ENCODE peak calls at places on chromosomes 7 and 10, in seven cellular contexts. One of them, this sample, is unnamed.
A peak's percentile ranks its signal among the peaks of the same experiment; 100 is the strongest.

GRCh38 chr10:6924166-6924565 is 344.1 kb upstream of the PRKCQ start:
- DNase-seq in fibroblast of mammary gland: peak; percentile 41
- DNase-seq in GM10248: no peak
- DNase-seq in psoas muscle: no peak
- DNase-seq in K562: no peak
- DNase-seq in heart left ventricle: no peak
- DNase-seq in stomach: no peak
- DNase-seq in this sample: no peak

GRCh38 chr7:151429555-151430331 is 10.2 kb downstream of the CRYGN start:
- DNase-seq in K562: no peak
- DNase-seq in heart left ventricle: no peak
- DNase-seq in fibroblast of mammary gland: peak; percentile 41
- DNase-seq in GM10248: peak; percentile 60
- DNase-seq in psoas muscle: no peak
- DNase-seq in stomach: peak; percentile 63
- DNase-seq in this sample: no peak

GRCh38 chr7:126856691-126857291 is 395.9 kb downstream of the GRM8 start:
- DNase-seq in GM10248: peak; percentile 32
- DNase-seq in stomach: no peak
- DNase-seq in psoas muscle: no peak
- DNase-seq in heart left ventricle: no peak
- DNase-seq in fibroblast of mammary gland: peak; percentile 2
- DNase-seq in K562: no peak
- DNase-seq in this sample: peak; percentile 54

GRCh38 chr7:16978358-16979244 is 96.8 kb upstream of the AGR3 start:
- DNase-seq in stomach: no peak
- DNase-seq in GM10248: no peak
- DNase-seq in K562: no peak
- DNase-seq in heart left ventricle: no peak
- DNase-seq in psoas muscle: no peak
- DNase-seq in fibroblast of mammary gland: peak; percentile 89
- DNase-seq in this sample: peak; percentile 65

GRCh38 chr7:37065779-37066271 is 341.5 kb upstream of the AOAH start:
- DNase-seq in fibroblast of mammary gland: peak; percentile 79
- DNase-seq in psoas muscle: no peak
- DNase-seq in stomach: no peak
- DNase-seq in GM10248: no peak
- DNase-seq in heart left ventricle: no peak
- DNase-seq in K562: no peak
- DNase-seq in this sample: peak; percentile 5

GRCh38 chr7:10889266-10889898 is 84.3 kb upstream of the PHF14 start:
- DNase-seq in psoas muscle: no peak
- DNase-seq in stomach: peak; percentile 32
- DNase-seq in heart left ventricle: no peak
- DNase-seq in GM10248: peak; percentile 71
- DNase-seq in fibroblast of mammary gland: peak; percentile 62
- DNase-seq in K562: peak; percentile 64
- DNase-seq in this sample: peak; percentile 76

GRCh38 chr10:2137549-2138174 is 400.3 kb upstream of the ADARB2 start:
- DNase-seq in GM10248: no peak
- DNase-seq in heart left ventricle: no peak
- DNase-seq in psoas muscle: no peak
- DNase-seq in fibroblast of mammary gland: no peak
- DNase-seq in stomach: no peak
- DNase-seq in K562: no peak
- DNase-seq in this sample: no peak

GRCh38 chr7:389911-390601 is 100.1 kb downstream of the FOXL3 start:
- DNase-seq in fibroblast of mammary gland: no peak
- DNase-seq in heart left ventricle: peak; percentile 48
- DNase-seq in psoas muscle: peak; percentile 37
- DNase-seq in K562: no peak
- DNase-seq in stomach: peak; percentile 24
- DNase-seq in GM10248: no peak
- DNase-seq in this sample: no peak

GRCh38 chr7:70647801-70648491 is 484.0 kb upstream of the GALNT17 start:
- DNase-seq in psoas muscle: no peak
- DNase-seq in stomach: peak; percentile 40
- DNase-seq in heart left ventricle: no peak
- DNase-seq in GM10248: peak; percentile 56
- DNase-seq in fibroblast of mammary gland: peak; percentile 64
- DNase-seq in K562: no peak
- DNase-seq in this sample: peak; percentile 29

GRCh38 chr7:101299511-101300464 is 21.8 kb downstream of the IFT22 start:
- DNase-seq in fibroblast of mammary gland: no peak
- DNase-seq in K562: peak; percentile 4
- DNase-seq in heart left ventricle: peak; percentile 53
- DNase-seq in psoas muscle: no peak
- DNase-seq in GM10248: no peak
- DNase-seq in stomach: no peak
- DNase-seq in this sample: no peak

GRCh38 chr10:31274310-31274709 is 44.7 kb upstream of the ZEB1 start:
- DNase-seq in fibroblast of mammary gland: peak; percentile 52
- DNase-seq in GM10248: no peak
- DNase-seq in psoas muscle: no peak
- DNase-seq in heart left ventricle: no peak
- DNase-seq in K562: no peak
- DNase-seq in stomach: no peak
- DNase-seq in this sample: peak; percentile 42

GRCh38 chr7:148110097-148110868 is 480.3 kb upstream of the C7orf33 start:
- DNase-seq in GM10248: no peak
- DNase-seq in K562: no peak
- DNase-seq in heart left ventricle: no peak
- DNase-seq in psoas muscle: no peak
- DNase-seq in fibroblast of mammary gland: no peak
- DNase-seq in stomach: peak; percentile 35
- DNase-seq in this sample: no peak

GRCh38 chr7:931871-932650 is 22.4 kb downstream of the ADAP1 start:
- DNase-seq in K562: no peak
- DNase-seq in psoas muscle: peak; percentile 38
- DNase-seq in GM10248: no peak
- DNase-seq in fibroblast of mammary gland: no peak
- DNase-seq in stomach: no peak
- DNase-seq in heart left ventricle: peak; percentile 31
- DNase-seq in this sample: no peak

GRCh38 chr10:54139819-54140428 is 661.1 kb downstream of the PCDH15 start:
- DNase-seq in stomach: no peak
- DNase-seq in fibroblast of mammary gland: peak; percentile 1
- DNase-seq in K562: no peak
- DNase-seq in heart left ventricle: no peak
- DNase-seq in psoas muscle: no peak
- DNase-seq in GM10248: no peak
- DNase-seq in this sample: no peak

GRCh38 chr10:62839595-62839994 is 23.4 kb upstream of the EGR2 start:
- DNase-seq in fibroblast of mammary gland: no peak
- DNase-seq in GM10248: no peak
- DNase-seq in stomach: no peak
- DNase-seq in heart left ventricle: no peak
- DNase-seq in psoas muscle: no peak
- DNase-seq in K562: no peak
- DNase-seq in this sample: no peak

GRCh38 chr7:80719261-80719660 is 80.8 kb downstream of the CD36 start:
- DNase-seq in stomach: no peak
- DNase-seq in fibroblast of mammary gland: peak; percentile 71
- DNase-seq in GM10248: no peak
- DNase-seq in heart left ventricle: no peak
- DNase-seq in psoas muscle: no peak
- DNase-seq in K562: no peak
- DNase-seq in this sample: peak; percentile 76

GRCh38 chr7:101093907-101094306 is 8.6 kb downstream of the TRIM56 start:
- DNase-seq in heart left ventricle: no peak
- DNase-seq in GM10248: no peak
- DNase-seq in fibroblast of mammary gland: peak; percentile 84
- DNase-seq in stomach: no peak
- DNase-seq in K562: no peak
- DNase-seq in psoas muscle: no peak
- DNase-seq in this sample: peak; percentile 72

GRCh38 chr7:157278791-157279678 is 57.8 kb upstream of the DNAJB6 start:
- DNase-seq in GM10248: peak; percentile 69
- DNase-seq in K562: peak; percentile 77
- DNase-seq in stomach: peak; percentile 64
- DNase-seq in heart left ventricle: peak; percentile 90
- DNase-seq in fibroblast of mammary gland: peak; percentile 48
- DNase-seq in psoas muscle: peak; percentile 89
- DNase-seq in this sample: no peak

GRCh38 chr7:95412075-95412474 is 15.9 kb upstream of the PON3 start:
- DNase-seq in GM10248: no peak
- DNase-seq in heart left ventricle: no peak
- DNase-seq in psoas muscle: no peak
- DNase-seq in stomach: no peak
- DNase-seq in K562: no peak
- DNase-seq in fibroblast of mammary gland: no peak
- DNase-seq in this sample: no peak

GRCh38 chr7:2529161-2530075 is 9.8 kb downstream of the LFNG start:
- DNase-seq in K562: no peak
- DNase-seq in fibroblast of mammary gland: peak; percentile 54
- DNase-seq in GM10248: peak; percentile 72
- DNase-seq in heart left ventricle: peak; percentile 92
- DNase-seq in psoas muscle: peak; percentile 84
- DNase-seq in stomach: peak; percentile 63
- DNase-seq in this sample: no peak

GRCh38 chr7:8724080-8724718 is 290.8 kb downstream of the NXPH1 start:
- DNase-seq in stomach: peak; percentile 51
- DNase-seq in psoas muscle: no peak
- DNase-seq in K562: peak; percentile 26
- DNase-seq in fibroblast of mammary gland: no peak
- DNase-seq in heart left ventricle: no peak
- DNase-seq in GM10248: peak; percentile 54
- DNase-seq in this sample: peak; percentile 1

GRCh38 chr7:40656349-40656748 is 521.5 kb downstream of the SUGCT start:
- DNase-seq in heart left ventricle: no peak
- DNase-seq in stomach: no peak
- DNase-seq in fibroblast of mammary gland: no peak
- DNase-seq in GM10248: no peak
- DNase-seq in K562: no peak
- DNase-seq in psoas muscle: no peak
- DNase-seq in this sample: no peak

DNA sequence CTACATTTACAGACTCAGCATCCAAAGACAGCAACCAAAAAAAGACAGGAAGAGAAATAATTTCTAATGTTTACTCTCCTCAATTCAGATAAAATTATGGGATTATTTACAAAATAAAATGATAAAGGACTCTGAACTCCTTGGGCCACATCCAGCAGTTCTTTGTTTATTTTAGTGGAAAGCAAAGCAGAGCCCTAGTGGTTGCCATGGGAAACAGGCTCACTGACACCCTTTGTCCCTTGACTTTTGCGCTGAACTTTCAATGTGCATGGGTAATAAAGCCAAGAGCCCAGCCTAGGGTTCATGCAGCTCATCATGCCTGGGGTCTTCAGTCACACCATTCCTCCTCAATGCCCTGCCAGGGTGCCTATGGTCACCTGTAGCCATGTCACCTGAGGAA is 442.6 kb upstream of the IGFBP3 start:
- DNase-seq in heart left ventricle: no peak
- DNase-seq in psoas muscle: no peak
- DNase-seq in fibroblast of mammary gland: no peak
- DNase-seq in K562: no peak
- DNase-seq in GM10248: no peak
- DNase-seq in stomach: no peak
- DNase-seq in this sample: no peak
- TF ChIP-seq CTCF in heart left ventricle: no peak
- TF ChIP-seq CTCF in psoas muscle: no peak
- TF ChIP-seq CTCF in fibroblast of mammary gland: no peak
- TF ChIP-seq CTCF in K562: no peak
- TF ChIP-seq CTCF in GM10248: no peak
- TF ChIP-seq CTCF in stomach: no peak
- TF ChIP-seq CTCF in this sample: peak; percentile 30

GRCh38 chr7:142482899-142483658 is 225.2 kb upstream of the PRSS58 start:
- DNase-seq in GM10248: peak; percentile 44
- DNase-seq in K562: peak; percentile 59
- DNase-seq in heart left ventricle: no peak
- DNase-seq in fibroblast of mammary gland: peak; percentile 61
- DNase-seq in stomach: peak; percentile 54
- DNase-seq in psoas muscle: peak; percentile 62
- DNase-seq in this sample: peak; percentile 77

GRCh38 chr7:142488234-142488633 is 230.4 kb upstream of the PRSS58 start:
- DNase-seq in fibroblast of mammary gland: no peak
- DNase-seq in GM10248: no peak
- DNase-seq in K562: no peak
- DNase-seq in stomach: no peak
- DNase-seq in heart left ventricle: no peak
- DNase-seq in psoas muscle: no peak
- DNase-seq in this sample: no peak

GRCh38 chr7:142487124-142487523 is 229.3 kb upstream of the PRSS58 start:
- DNase-seq in heart left ventricle: no peak
- DNase-seq in GM10248: no peak
- DNase-seq in psoas muscle: no peak
- DNase-seq in fibroblast of mammary gland: no peak
- DNase-seq in K562: no peak
- DNase-seq in stomach: no peak
- DNase-seq in this sample: no peak

GRCh38 chr7:142483659-142484317 is 225.9 kb upstream of the PRSS58 start:
- DNase-seq in GM10248: no peak
- DNase-seq in stomach: no peak
- DNase-seq in heart left ventricle: no peak
- DNase-seq in psoas muscle: no peak
- DNase-seq in fibroblast of mammary gland: no peak
- DNase-seq in K562: no peak
- DNase-seq in this sample: no peak

DNA sequence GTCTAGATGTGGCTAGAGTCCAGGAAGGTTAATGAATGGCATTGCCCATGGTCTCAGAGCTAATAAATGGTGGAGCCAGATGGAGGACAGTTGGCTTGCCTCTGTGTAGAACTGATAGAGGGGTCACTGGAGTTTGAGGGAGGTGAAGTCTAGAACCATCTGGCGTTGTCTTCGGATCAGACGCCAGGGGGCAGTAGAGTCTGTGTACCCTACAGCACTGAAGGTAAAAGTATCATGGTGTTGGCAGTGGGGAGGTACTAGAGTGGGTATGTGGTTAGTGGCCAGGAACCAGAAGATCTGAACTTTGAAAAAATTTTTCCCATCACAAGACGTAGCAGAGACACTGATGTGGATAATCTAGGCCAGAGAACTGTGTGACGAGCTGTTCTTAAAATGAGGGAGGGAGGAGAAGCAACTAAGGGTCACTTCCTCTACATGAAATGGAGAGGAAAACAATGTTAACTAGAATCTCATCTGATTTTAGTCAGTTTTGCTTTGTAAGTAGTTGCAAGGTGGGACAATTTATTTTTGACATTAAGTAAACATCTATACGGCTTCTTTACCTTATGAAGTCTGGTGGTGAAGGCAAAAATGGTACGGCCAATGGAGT is 227.9 kb upstream of the PRSS58 start:
- DNase-seq in heart left ventricle: no peak
- DNase-seq in K562: peak; percentile 77
- DNase-seq in GM10248: no peak
- DNase-seq in stomach: no peak
- DNase-seq in fibroblast of mammary gland: no peak
- DNase-seq in psoas muscle: no peak
- DNase-seq in this sample: peak; percentile 45
- TF ChIP-seq CTCF in heart left ventricle: peak; percentile 13
- TF ChIP-seq CTCF in K562: peak; percentile 67
- TF ChIP-seq CTCF in GM10248: no peak
- TF ChIP-seq CTCF in stomach: no peak
- TF ChIP-seq CTCF in fibroblast of mammary gland: peak; percentile 62
- TF ChIP-seq CTCF in psoas muscle: peak; percentile 18
- TF ChIP-seq CTCF in this sample: peak; percentile 78

GRCh38 chr7:121480058-121480457 is 84.0 kb upstream of the FAM3C start:
- DNase-seq in K562: no peak
- DNase-seq in stomach: no peak
- DNase-seq in fibroblast of mammary gland: no peak
- DNase-seq in GM10248: no peak
- DNase-seq in heart left ventricle: no peak
- DNase-seq in psoas muscle: no peak
- DNase-seq in this sample: no peak
- TF ChIP-seq CTCF in K562: no peak
- TF ChIP-seq CTCF in stomach: no peak
- TF ChIP-seq CTCF in fibroblast of mammary gland: no peak
- TF ChIP-seq CTCF in GM10248: no peak
- TF ChIP-seq CTCF in heart left ventricle: no peak
- TF ChIP-seq CTCF in psoas muscle: no peak
- TF ChIP-seq CTCF in this sample: no peak

GRCh38 chr7:140230862-140231778 is 54.3 kb upstream of the KDM7A start:
- DNase-seq in fibroblast of mammary gland: peak; percentile 19
- DNase-seq in psoas muscle: peak; percentile 58
- DNase-seq in stomach: peak; percentile 62
- DNase-seq in heart left ventricle: no peak
- DNase-seq in GM10248: peak; percentile 38
- DNase-seq in K562: peak; percentile 67
- DNase-seq in this sample: peak; percentile 15
- TF ChIP-seq CTCF in fibroblast of mammary gland: no peak
- TF ChIP-seq CTCF in psoas muscle: no peak
- TF ChIP-seq CTCF in stomach: no peak
- TF ChIP-seq CTCF in heart left ventricle: no peak
- TF ChIP-seq CTCF in GM10248: no peak
- TF ChIP-seq CTCF in K562: no peak
- TF ChIP-seq CTCF in this sample: no peak